ENCODE peak calls at places on chromosomes 6 and 20, in eight cellular contexts. C is activated naive CD8-positive, alpha-beta T cell treated with anti-CD3 and anti-CD28 coated beads, Interleukin-2, amount 50 U/mL, for 24 hours; O is NCI-H2081; Z is LoVo; X is non-pigmented ciliary epithelial cell; E is NCI-H1092 treated with DMSO at 0.1 percent for 48 hours; K is Panc1; Q is thyroid gland. R is an unnamed sample.

GRCh38 chr6:2853766-2854393 is 12.2 kb upstream of the SERPINB1 start:
- DNase-seq in X (no peak), O (no peak), Z (peak), K (peak), E (no peak), Q (no peak), C (peak), R (no peak)

GRCh38 chr6:96727144-96727543 is 110.1 kb downstream of the GPR63 start:
- DNase-seq in X (no peak), Z (no peak), C (no peak), Q (no peak), E (no peak), K (no peak), O (no peak), R (no peak)

GRCh38 chr20:1327241-1327653 is 1.7 kb downstream of the SDCBP2 start:
- DNase-seq in Q (peak), X (peak), O (no peak), E (no peak), C (no peak), K (no peak), Z (peak), R (no peak)

GRCh38 chr6:25359191-25359861 is 80.2 kb downstream of the CARMIL1 start:
- DNase-seq in Q (peak), O (peak), Z (no peak), E (no peak), K (no peak), X (no peak), C (no peak), R (no peak)

GRCh38 chr20:61558726-61559125 is 306.7 kb downstream of the CDH4 start:
- DNase-seq in Q (no peak), X (peak), K (no peak), Z (no peak), C (no peak), O (no peak), E (no peak), R (no peak)

GRCh38 chr6:143361536-143362191 is 88.8 kb downstream of the ADAT2 start:
- DNase-seq in Q (peak), Z (no peak), O (no peak), X (no peak), C (no peak), K (no peak), E (no peak), R (peak)

GRCh38 chr6:14412026-14412425 is 294.5 kb downstream of the CD83 start:
- DNase-seq in E (no peak), X (no peak), K (no peak), C (no peak), O (no peak), Z (no peak), Q (no peak), R (no peak)

GRCh38 chr6:27894839-27895762 is 17.1 kb downstream of the OR2B2 start:
- DNase-seq in E (peak), X (no peak), O (peak), Q (peak), C (peak), K (peak), Z (peak), R (peak)

GRCh38 chr20:46324960-46325703 is 16.8 kb upstream of the CDH22 start:
- DNase-seq in X (no peak), Z (peak), E (no peak), Q (peak), C (no peak), O (peak), K (no peak), R (peak)

GRCh38 chr20:53934421-53935352 is 135.7 kb downstream of the BCAS1 start:
- DNase-seq in C (peak), E (no peak), Q (peak), K (no peak), O (no peak), Z (peak), X (no peak), R (no peak)

GRCh38 chr6:160088069-160088773 is 33.4 kb upstream of the SLC22A1 start:
- DNase-seq in Q (peak), O (peak), Z (peak), E (peak), C (no peak), K (no peak), X (peak), R (peak)

GRCh38 chr20:19498756-19499155 is 259.3 kb upstream of the RIN2 start:
- DNase-seq in X (no peak), Q (no peak), O (no peak), Z (no peak), K (no peak), C (no peak), E (no peak), R (no peak)

GRCh38 chr20:50980071-50980681 is 21.6 kb downstream of the MOCS3 start:
- DNase-seq in Q (no peak), K (peak), E (no peak), Z (no peak), X (peak), C (peak), O (no peak), R (no peak)

GRCh38 chr20:2468581-2469407 is 1.8 kb downstream of the SNRPB start:
- DNase-seq in Q (no peak), X (no peak), K (no peak), O (no peak), C (no peak), E (no peak), Z (no peak), R (no peak)

GRCh38 chr20:57501461-57502330 is 23.2 kb downstream of the CTCFL start:
- DNase-seq in E (no peak), X (no peak), Q (no peak), K (no peak), C (no peak), O (no peak), Z (no peak), R (no peak)

GRCh38 chr20:41078329-41078728 is 49.7 kb downstream of the TOP1 start:
- DNase-seq in Z (peak), O (no peak), E (no peak), K (no peak), Q (peak), C (no peak), X (peak), R (no peak)

GRCh38 chr6:115969207-115969929 is 91.3 kb downstream of the FRK start:
- DNase-seq in C (no peak), X (no peak), K (no peak), E (no peak), Z (no peak), O (no peak), Q (no peak), R (no peak)

GRCh38 chr20:33279261-33279910 is 3.6 kb upstream of the BPIFB1 start:
- DNase-seq in C (no peak), O (no peak), X (no peak), Z (no peak), E (no peak), Q (peak), K (no peak), R (no peak)

GRCh38 chr6:114648847-114649246 is 306.0 kb upstream of the HS3ST5 start:
- DNase-seq in K (no peak), E (no peak), Q (no peak), C (no peak), X (no peak), Z (no peak), O (no peak), R (no peak)

GRCh38 chr6:32933661-32934085 is 7.2 kb downstream of the HLA-DMB start:
- DNase-seq in K (peak), Z (peak), E (peak), Q (peak), C (peak), O (peak), X (peak), R (peak)

GRCh38 chr6:54856137-54856536 is 9.6 kb downstream of the FAM83B start:
- DNase-seq in Z (no peak), O (peak), C (no peak), E (no peak), X (no peak), K (no peak), Q (peak), R (no peak)

GRCh38 chr6:34249469-34250370 is 914 bp upstream of the SMIM29 start:
- DNase-seq in X (no peak), K (no peak), Q (no peak), O (no peak), E (no peak), Z (no peak), C (no peak), R (no peak)

GRCh38 chr6:157218371-157219198 is 104.7 kb downstream of the TMEM242 start:
- DNase-seq in E (no peak), O (no peak), X (no peak), Z (no peak), Q (no peak), K (no peak), C (no peak), R (no peak)

GRCh38 chr20:50077818-50078601 is 34.9 kb downstream of the UBE2V1 start:
- DNase-seq in Q (peak), C (no peak), X (no peak), O (no peak), E (no peak), Z (no peak), K (no peak), R (no peak)

GRCh38 chr6:25279748-25280616 is 808 bp downstream of the CARMIL1 start:
- DNase-seq in X (no peak), K (no peak), C (peak), O (peak), Z (peak), E (no peak), Q (peak), R (no peak)

R was measured in NCI-H1694 treated with DMSO at 0.1 percent for 48 hours.